ENCODE peak calls at places on chromosomes 11 and 22, in eight cellular contexts. B is cardiac fibroblast, K is mucosa of gallbladder, F is T-helper 2 cell, A is Daoy, D is pulmonary artery endothelial cell, N is NCI-H2227 treated with DMSO at 0.1 percent for 48 hours, Q is AG20443. U is an unnamed sample.

GRCh38 chr11:108902027-108902469 is 237.2 kb downstream of the DDX10 start:
- DNase-seq in B (no peak), K (no peak), F (no peak), A (no peak), D (no peak), N (no peak), Q (no peak), U (no peak)

GRCh38 chr11:114160884-114161283 is 101.4 kb downstream of the ZBTB16 start:
- DNase-seq in B (peak; percentile 51), K (no peak), F (no peak), A (peak; percentile 17), D (no peak), N (no peak), Q (no peak), U (no peak)

GRCh38 chr22:28714043-28714442 is 27.6 kb downstream of the CHEK2 start:
- DNase-seq in B (no peak), K (no peak), F (no peak), A (no peak), D (no peak), N (no peak), Q (no peak), U (no peak)

GRCh38 chr11:119709171-119709570 is 19.8 kb downstream of the NECTIN1 start:
- DNase-seq in B (no peak), K (no peak), F (no peak), A (no peak), D (no peak), N (no peak), Q (no peak), U (no peak)

GRCh38 chr22:40094449-40094848 is 83.3 kb upstream of the TNRC6B start:
- DNase-seq in B (no peak), K (no peak), F (no peak), A (no peak), D (no peak), N (no peak), Q (no peak), U (no peak)

GRCh38 chr11:61959678-61960077 is 7.8 kb downstream of the FTH1 start:
- DNase-seq in B (no peak), K (no peak), F (no peak), A (no peak), D (no peak), N (no peak), Q (peak; percentile 1), U (peak; percentile 44)

GRCh38 chr11:74226907-74227306 is 55.8 kb downstream of the PPME1 start:
- DNase-seq in B (no peak), K (no peak), F (no peak), A (no peak), D (no peak), N (no peak), Q (no peak), U (no peak)

GRCh38 chr11:17722000-17722643 is 2.8 kb downstream of the MYOD1 start:
- DNase-seq in B (peak; percentile 33), K (no peak), F (no peak), A (peak; percentile 64), D (no peak), N (peak; percentile 12), Q (peak; percentile 66), U (no peak)

GRCh38 chr22:19105867-19106802 is 16.1 kb downstream of the DGCR2 start:
- DNase-seq in B (no peak), K (no peak), F (no peak), A (no peak), D (no peak), N (no peak), Q (no peak), U (no peak)

GRCh38 chr11:27353593-27354358 is 9.2 kb downstream of the CCDC34 start:
- DNase-seq in B (peak; percentile 72), K (no peak), F (no peak), A (no peak), D (no peak), N (no peak), Q (peak; percentile 16), U (no peak)

GRCh38 chr11:67158241-67158640 is 39.2 kb downstream of the KDM2A start:
- DNase-seq in B (no peak), K (no peak), F (no peak), A (no peak), D (no peak), N (no peak), Q (no peak), U (no peak)

GRCh38 chr11:119759324-119759723 is 30.3 kb upstream of the NECTIN1 start:
- DNase-seq in B (peak; percentile 17), K (no peak), F (no peak), A (peak; percentile 92), D (no peak), N (no peak), Q (peak; percentile 86), U (no peak)

GRCh38 chr11:15816270-15816871 is 540.0 kb downstream of the SOX6 start:
- DNase-seq in B (peak; percentile 95), K (no peak), F (no peak), A (peak; percentile 76), D (no peak), N (no peak), Q (peak; percentile 44), U (no peak)

GRCh38 chr11:69000831-69001245 is 12.2 kb downstream of the MRGPRF start:
- DNase-seq in B (peak; percentile 79), K (no peak), F (no peak), A (peak; percentile 77), D (peak; percentile 43), N (no peak), Q (peak; percentile 91), U (peak; percentile 79)

GRCh38 chr11:114348200-114349191 is 51.8 kb downstream of the C11orf71 start:
- DNase-seq in B (peak; percentile 90), K (peak; percentile 58), F (no peak), A (peak; percentile 48), D (peak; percentile 20), N (no peak), Q (peak; percentile 46), U (no peak)

GRCh38 chr11:66728760-66729385 is at the start of gene SPTBN2:
- DNase-seq in B (no peak), K (no peak), F (no peak), A (no peak), D (no peak), N (peak; percentile 39), Q (peak; percentile 29), U (no peak)

GRCh38 chr11:8227156-8228152 is 36.2 kb downstream of the LMO1 start:
- DNase-seq in B (peak; percentile 5), K (no peak), F (no peak), A (peak; percentile 34), D (no peak), N (no peak), Q (no peak), U (no peak)

GRCh38 chr11:124518900-124519541 is 24.4 kb downstream of the OR8B12 start:
- DNase-seq in B (peak; percentile 55), K (no peak), F (no peak), A (no peak), D (no peak), N (no peak), Q (no peak), U (no peak)

GRCh38 chr11:68372114-68372513 is 59.7 kb downstream of the LRP5 start:
- DNase-seq in B (no peak), K (no peak), F (no peak), A (no peak), D (no peak), N (no peak), Q (no peak), U (no peak)

GRCh38 chr11:439315-440064 is 2.3 kb downstream of the ANO9 start:
- DNase-seq in B (no peak), K (no peak), F (no peak), A (no peak), D (no peak), N (no peak), Q (no peak), U (no peak)

U was measured in left lobe of liver.